ENCODE peak calls at places on chromosomes 12 and 14, in four cellular contexts. R is mammary epithelial cell, T is astrocyte of the cerebellum, O is HFFc6. I is an unnamed sample.

GRCh38 chr14:104887623-104888488 is 22.8 kb downstream of the CEP170B start:
- DNase-seq in R (no peak), T (no peak), O (no peak), I (no peak)

GRCh38 chr12:5073838-5074237 is 30.2 kb downstream of the KCNA5 start:
- DNase-seq in R (no peak), T (no peak), O (peak), I (no peak)

GRCh38 chr12:123089631-123090353 is 61.1 kb downstream of the PITPNM2 start:
- DNase-seq in R (peak), T (peak), O (peak), I (no peak)

GRCh38 chr12:124369055-124369900 is 74.4 kb downstream of the RFLNA start:
- DNase-seq in R (no peak), T (peak), O (peak), I (no peak)

GRCh38 chr14:49089078-49089477 is 497.1 kb downstream of the RPS29 start:
- DNase-seq in R (no peak), T (no peak), O (no peak), I (no peak)

GRCh38 chr12:103348935-103349334 is 146.8 kb downstream of the C12orf42 start:
- DNase-seq in R (no peak), T (no peak), O (no peak), I (no peak)

GRCh38 chr12:62581288-62582064 is 114.8 kb downstream of the MON2 start:
- DNase-seq in R (peak), T (peak), O (peak), I (no peak)

GRCh38 chr14:103997391-103997790 is 55.1 kb upstream of the RD3L start:
- DNase-seq in R (no peak), T (no peak), O (no peak), I (no peak)

GRCh38 chr14:22886500-22887259 is 3.7 kb downstream of the REM2 start:
- DNase-seq in R (peak), T (no peak), O (no peak), I (peak)

GRCh38 chr12:108117163-108117849 is 11.8 kb upstream of the WSCD2 start:
- DNase-seq in R (peak), T (no peak), O (no peak), I (no peak)

GRCh38 chr12:89893972-89894706 is 185.5 kb upstream of the ATP2B1 start:
- DNase-seq in R (peak), T (no peak), O (peak), I (no peak)

GRCh38 chr14:30620178-30620577 is 1.9 kb upstream of the SCFD1 start:
- DNase-seq in R (peak), T (peak), O (peak), I (no peak)

GRCh38 chr14:105059035-105059916 is 6.0 kb downstream of the GPR132 start:
- DNase-seq in R (no peak), T (no peak), O (no peak), I (no peak)

GRCh38 chr12:130514149-130514551 is 176.5 kb downstream of the PIWIL1 start:
- DNase-seq in R (no peak), T (no peak), O (no peak), I (no peak)

GRCh38 chr12:28328967-28329366 is 138.7 kb downstream of the CCDC91 start:
- DNase-seq in R (no peak), T (no peak), O (no peak), I (no peak)

GRCh38 chr12:28331130-28331529 is 140.9 kb downstream of the CCDC91 start:
- DNase-seq in R (no peak), T (no peak), O (no peak), I (no peak)

DNA sequence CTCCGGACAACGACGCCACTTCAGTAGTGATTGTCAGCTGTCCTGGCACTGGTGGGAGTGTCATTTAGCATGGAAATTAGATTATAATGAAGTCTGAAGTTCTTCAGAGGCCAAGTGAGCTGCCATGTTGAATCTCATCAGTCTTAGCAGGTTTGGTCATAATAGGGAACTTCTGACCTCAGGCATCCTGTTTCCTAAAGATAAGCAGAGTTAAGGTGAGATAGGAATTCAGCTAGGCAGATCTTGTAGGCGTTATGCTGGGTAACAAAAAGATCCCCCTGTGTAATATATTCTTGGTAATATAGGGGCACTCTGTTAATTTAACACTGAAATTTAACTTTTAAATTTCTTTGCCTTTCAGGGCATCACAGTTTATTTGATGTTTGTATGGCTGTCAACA is 137.5 kb downstream of the CCDC91 start:
- DNase-seq in R (no peak), T (no peak), O (no peak), I (no peak)
- TF ChIP-seq CTCF in R (no peak), T (no peak), O (no peak), I (no peak)

GRCh38 chr14:66119805-66120204 is 366.4 kb upstream of the CCDC196 start:
- DNase-seq in R (no peak), T (no peak), O (no peak), I (no peak)

GRCh38 chr14:66120402-66120801 is 365.8 kb upstream of the CCDC196 start:
- DNase-seq in R (no peak), T (no peak), O (no peak), I (no peak)

GRCh38 chr14:66117600-66117999 is 368.6 kb upstream of the CCDC196 start:
- DNase-seq in R (peak), T (peak), O (peak), I (no peak)

GRCh38 chr14:66121859-66122258 is 364.3 kb upstream of the CCDC196 start:
- DNase-seq in R (no peak), T (no peak), O (no peak), I (no peak)
- TF ChIP-seq CTCF in R (no peak), T (no peak), O (no peak), I (no peak)

GRCh38 chr14:106843376-106843775 is 1317.0 kb downstream of the TMEM121 start:
- DNase-seq in R (no peak), T (no peak), O (no peak), I (no peak)

GRCh38 chr14:106841701-106842100 is 1315.3 kb downstream of the TMEM121 start:
- DNase-seq in R (peak), T (no peak), O (no peak), I (no peak)

GRCh38 chr14:106843951-106844483 is 1317.6 kb downstream of the TMEM121 start:
- DNase-seq in R (peak), T (no peak), O (no peak), I (no peak)

GRCh38 chr14:106844608-106845285 is 1318.4 kb downstream of the TMEM121 start:
- DNase-seq in R (peak), T (no peak), O (no peak), I (no peak)

DNA sequence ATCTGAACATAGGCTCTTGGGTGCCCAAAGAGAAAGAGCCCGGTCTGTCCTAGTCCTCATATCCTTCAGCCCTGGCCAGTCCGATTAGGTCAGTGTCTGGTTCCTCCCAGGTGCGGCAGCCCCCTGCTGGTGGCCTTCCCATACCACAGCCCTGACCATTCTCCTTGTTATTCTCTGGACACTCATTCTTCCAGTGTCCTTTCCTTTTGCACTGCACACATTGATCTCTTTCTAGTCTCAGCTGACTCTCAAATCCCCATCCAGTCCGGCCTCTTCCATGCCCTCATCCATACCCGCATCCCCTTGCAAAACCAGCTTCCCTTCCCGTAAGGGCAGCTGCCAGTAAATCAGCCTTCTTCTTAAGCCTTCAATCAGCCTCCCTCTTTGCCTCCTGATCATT is 1316.3 kb downstream of the TMEM121 start:
- DNase-seq in R (no peak), T (no peak), O (no peak), I (no peak)
- TF ChIP-seq CTCF in R (peak), T (no peak), O (peak), I (no peak)

GRCh38 chr14:50859296-50859624 is 12.6 kb upstream of the ABHD12B start:
- DNase-seq in R (no peak), T (no peak), O (no peak), I (no peak)

GRCh38 chr14:50853891-50854290 is 18.0 kb upstream of the ABHD12B start:
- DNase-seq in R (no peak), T (no peak), O (no peak), I (no peak)

GRCh38 chr14:50856660-50857059 is 15.2 kb upstream of the ABHD12B start:
- DNase-seq in R (no peak), T (no peak), O (no peak), I (no peak)

GRCh38 chr14:50854521-50854920 is 17.3 kb upstream of the ABHD12B start:
- DNase-seq in R (no peak), T (no peak), O (no peak), I (no peak)

GRCh38 chr14:50855558-50855957 is 16.3 kb upstream of the ABHD12B start:
- DNase-seq in R (no peak), T (no peak), O (peak), I (no peak)
- TF ChIP-seq CTCF in R (no peak), T (no peak), O (peak), I (no peak)

GRCh38 chr14:74945852-74946658 is 9.3 kb downstream of the PGF start:
- DNase-seq in R (peak), T (no peak), O (peak), I (peak)
- TF ChIP-seq CTCF in R (peak), T (peak), O (peak), I (peak)

GRCh38 chr12:32399373-32400113 is at the start of gene FGD4:
- DNase-seq in R (peak), T (peak), O (peak), I (peak)
- TF ChIP-seq CTCF in R (peak), T (peak), O (peak), I (peak)

DNA sequence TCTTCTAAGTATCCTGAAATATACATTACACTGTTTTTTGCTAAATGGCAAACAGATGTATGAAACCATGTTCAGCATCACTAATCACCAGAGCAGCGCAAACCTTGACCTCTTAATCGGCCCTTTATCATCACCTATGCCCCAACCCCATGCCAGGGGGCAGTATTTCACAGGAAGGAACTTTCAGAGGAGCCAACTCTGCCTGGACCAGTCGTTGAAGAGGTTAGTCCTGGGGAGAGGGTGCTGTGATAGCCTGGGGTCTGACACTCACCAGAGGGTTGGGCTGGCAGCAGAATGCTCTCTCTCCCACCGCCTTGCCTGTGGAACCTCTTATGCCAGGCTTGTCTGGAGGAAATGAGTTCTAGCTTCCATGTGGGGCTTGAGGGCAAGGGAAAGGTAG is 411.7 kb downstream of the TMEM117 start:
- DNase-seq in R (no peak), T (no peak), O (no peak), I (no peak)
- TF ChIP-seq CTCF in R (no peak), T (no peak), O (peak), I (peak)

GRCh38 chr12:98893126-98893525 is 248.0 kb downstream of the APAF1 start:
- DNase-seq in R (no peak), T (no peak), O (no peak), I (no peak)

GRCh38 chr12:98893601-98894411 is 248.7 kb downstream of the APAF1 start:
- DNase-seq in R (no peak), T (no peak), O (no peak), I (no peak)

GRCh38 chr12:98894412-98895085 is 249.5 kb downstream of the APAF1 start:
- DNase-seq in R (no peak), T (no peak), O (no peak), I (peak)

GRCh38 chr12:98896938-98897337 is 251.8 kb downstream of the APAF1 start:
- DNase-seq in R (no peak), T (peak), O (no peak), I (no peak)

DNA sequence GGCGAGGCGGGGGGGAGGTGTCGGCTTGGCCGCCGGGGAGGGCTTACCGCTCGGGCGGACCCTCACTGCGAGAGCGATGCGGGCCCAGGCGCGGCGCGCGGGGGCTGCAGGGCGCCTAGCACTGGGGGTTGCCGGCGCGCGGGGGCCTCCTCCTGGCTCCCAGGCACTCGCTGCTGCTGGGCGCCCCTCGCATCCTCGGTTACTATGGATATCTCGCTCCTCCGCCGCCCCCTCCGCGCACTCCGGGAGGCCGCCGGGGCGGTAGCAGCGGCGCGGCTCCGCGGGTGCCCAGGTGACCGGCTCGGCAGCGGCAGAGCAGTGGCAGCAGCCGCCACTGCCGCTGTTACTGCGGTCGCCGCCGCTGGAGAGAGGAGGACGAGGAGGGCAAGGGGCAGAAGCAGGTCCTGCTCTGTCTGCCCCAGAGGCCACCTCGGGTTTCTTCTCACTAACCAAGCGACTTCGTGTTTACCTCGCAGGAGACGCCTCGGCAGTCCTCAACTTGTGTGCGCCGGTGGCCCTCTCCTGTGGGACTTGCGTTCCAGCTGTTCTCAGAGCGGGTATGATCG is 250.1 kb downstream of the APAF1 start:
- DNase-seq in R (no peak), T (no peak), O (no peak), I (no peak)
- TF ChIP-seq CTCF in R (no peak), T (no peak), O (no peak), I (no peak)